ENCODE peak calls at places on chromosome 2, in ten cellular contexts. G is DMS 273 treated with DMSO at 0.1 percent for 48 hours; K is stimulated activated CD4-positive, alpha-beta T cell treated with anti-CD3 and anti-CD28 coated beads, Interleukin-1b, Interleukin-23, amount 100 ng/mL, for 4 hours; L is choroid plexus epithelial cell; F is glomerular endothelial cell; I is H54; E is NCI-H1417; B is EH; Y is aorta; R is activated T-cell treated with anti-CD3 and anti-CD28 coated beads for 1 hour. H is an unnamed sample.

GRCh38 chr2:23420091-23420839 is 35.3 kb downstream of the KLHL29 start:
- DNase-seq in E (no peak), I (no peak), B (no peak), L (no peak), Y (no peak), F (no peak), G (no peak), K (no peak), R (no peak), H (no peak)

GRCh38 chr2:175004730-175004979 is 526 bp downstream of the CHN1 start:
- DNase-seq in B (no peak), Y (no peak), L (no peak), K (no peak), F (no peak), G (no peak), R (no peak), I (no peak), E (no peak), H (no peak)

GRCh38 chr2:158969717-158970521 is 1.5 kb downstream of the TANC1 start:
- DNase-seq in L (no peak), K (no peak), G (peak; percentile 28), E (peak; percentile 12), I (no peak), F (no peak), R (no peak), Y (peak; percentile 53), B (peak; percentile 75), H (peak; percentile 39)

GRCh38 chr2:122205637-122206036 is 450.2 kb downstream of the TSN start:
- DNase-seq in G (no peak), B (peak; percentile 11), I (no peak), E (no peak), R (no peak), K (no peak), L (no peak), Y (no peak), F (no peak), H (no peak)

GRCh38 chr2:241926541-241927311 is 57.2 kb downstream of the RTP5 start:
- DNase-seq in K (no peak), G (no peak), R (no peak), F (no peak), E (peak; percentile 20), Y (no peak), B (no peak), L (no peak), I (no peak), H (no peak)

GRCh38 chr2:118822015-118822414 is 25.4 kb downstream of the EN1 start:
- DNase-seq in E (no peak), F (no peak), Y (no peak), K (no peak), G (no peak), I (no peak), B (no peak), L (no peak), R (no peak), H (no peak)

GRCh38 chr2:62216616-62217015 is 20.7 kb downstream of the B3GNT2 start:
- DNase-seq in K (no peak), R (no peak), F (peak; percentile 47), L (peak; percentile 97), E (no peak), B (peak; percentile 97), G (no peak), I (no peak), Y (no peak), H (no peak)

GRCh38 chr2:48248251-48248933 is 281.6 kb upstream of the STON1 start:
- DNase-seq in R (no peak), E (no peak), F (peak; percentile 61), L (peak; percentile 91), K (no peak), I (peak; percentile 43), G (peak; percentile 87), B (peak; percentile 96), Y (no peak), H (no peak)

GRCh38 chr2:62489162-62489561 is 16.8 kb downstream of the TMEM17 start:
- DNase-seq in R (no peak), B (peak; percentile 88), K (no peak), Y (no peak), F (no peak), I (no peak), E (no peak), G (no peak), L (peak; percentile 70), H (no peak)

GRCh38 chr2:241216211-241216761 is 27.8 kb downstream of the ANO7 start:
- DNase-seq in G (no peak), R (no peak), L (no peak), Y (no peak), I (no peak), B (peak; percentile 77), K (no peak), F (no peak), E (no peak), H (no peak)